ENCODE peak calls at places on chromosome 6, in eight cellular contexts. R is nephron progenitor cell; C is AG09309; W is SHP77; V is midbrain; L is T-helper 9 cell; Y is activated naive CD4-positive, alpha-beta T cell; S is HT1080. A is an unnamed sample.

GRCh38 chr6:158044525-158044888 is 62.8 kb downstream of the SYNJ2 start:
- DNase-seq in V (no peak), S (no peak), R (no peak), L (no peak), W (no peak), C (no peak), Y (no peak), A (no peak)

GRCh38 chr6:169155481-169155880 is 98.2 kb downstream of the THBS2 start:
- DNase-seq in V (no peak), S (no peak), C (no peak), L (no peak), Y (no peak), W (no peak), R (no peak), A (no peak)

GRCh38 chr6:34276881-34277762 is 28.3 kb upstream of the SMIM29 start:
- DNase-seq in R (peak; percentile 13), S (no peak), C (no peak), V (no peak), W (no peak), Y (no peak), L (no peak), A (peak; percentile 71)

GRCh38 chr6:3405679-3406078 is 51.2 kb downstream of the SLC22A23 start:
- DNase-seq in Y (no peak), L (no peak), V (no peak), C (peak; percentile 57), S (no peak), R (no peak), W (no peak), A (no peak)

GRCh38 chr6:27791182-27791939 is 120.8 kb downstream of the OR2B2 start:
- DNase-seq in V (peak; percentile 58), W (peak; percentile 81), R (peak; percentile 45), S (peak; percentile 86), C (peak; percentile 54), Y (no peak), L (no peak), A (peak; percentile 85)

GRCh38 chr6:41622210-41622990 is 15.9 kb upstream of the MDFI start:
- DNase-seq in Y (no peak), L (no peak), S (no peak), V (no peak), W (no peak), R (no peak), C (no peak), A (no peak)

GRCh38 chr6:143507358-143508145 is 4.0 kb downstream of the FUCA2 start:
- DNase-seq in R (no peak), V (no peak), C (no peak), Y (no peak), L (no peak), W (no peak), S (peak; percentile 49), A (no peak)

GRCh38 chr6:140436023-140436811 is 1061.8 kb upstream of the CITED2 start:
- DNase-seq in R (no peak), W (no peak), Y (no peak), V (no peak), C (peak; percentile 95), L (no peak), S (no peak), A (no peak)

GRCh38 chr6:33607126-33607783 is 13.9 kb upstream of the ITPR3 start:
- DNase-seq in W (no peak), L (no peak), Y (no peak), S (no peak), V (no peak), R (no peak), C (no peak), A (no peak)

GRCh38 chr6:56831334-56831733 is 123.6 kb upstream of the BEND6 start:
- DNase-seq in R (no peak), W (no peak), Y (no peak), S (no peak), V (no peak), L (no peak), C (no peak), A (no peak)

GRCh38 chr6:147633191-147633590 is 124.7 kb downstream of the SAMD5 start:
- DNase-seq in L (no peak), V (no peak), Y (no peak), C (no peak), R (no peak), S (no peak), W (no peak), A (no peak)

GRCh38 chr6:27777614-27778355 is 134.4 kb downstream of the OR2B2 start:
- DNase-seq in W (no peak), S (peak; percentile 73), C (no peak), V (no peak), R (no peak), Y (no peak), L (no peak), A (no peak)

GRCh38 chr6:47160702-47161101 is 118.6 kb upstream of the ADGRF1 start:
- DNase-seq in R (no peak), Y (no peak), L (no peak), C (no peak), V (no peak), W (no peak), S (no peak), A (no peak)

GRCh38 chr6:34178361-34179105 is 32.6 kb upstream of the GRM4 start:
- DNase-seq in R (no peak), C (no peak), V (no peak), S (no peak), L (no peak), W (no peak), Y (no peak), A (no peak)

GRCh38 chr6:126530777-126531176 is 190.9 kb downstream of the CENPW start:
- DNase-seq in V (no peak), S (no peak), W (no peak), R (no peak), C (no peak), L (no peak), Y (no peak), A (no peak)

GRCh38 chr6:17536586-17536985 is 63.5 kb upstream of the FAM8A1 start:
- DNase-seq in Y (no peak), W (no peak), L (no peak), S (no peak), V (no peak), C (no peak), R (no peak), A (no peak)

GRCh38 chr6:3696525-3696924 is 55.0 kb downstream of the PXDC1 start:
- DNase-seq in C (no peak), W (no peak), V (no peak), L (no peak), Y (no peak), R (no peak), S (no peak), A (peak; percentile 48)

GRCh38 chr6:17269840-17270239 is 11.3 kb upstream of the RBM24 start:
- DNase-seq in V (no peak), W (no peak), Y (no peak), S (peak; percentile 59), C (peak; percentile 55), R (no peak), L (no peak), A (no peak)

GRCh38 chr6:6006428-6007310 is at the start of gene NRN1:
- DNase-seq in Y (no peak), V (no peak), W (peak; percentile 46), R (peak; percentile 29), L (no peak), S (no peak), C (no peak), A (peak; percentile 86)

GRCh38 chr6:130708338-130708737 is 118.9 kb upstream of the SMLR1 start:
- DNase-seq in L (no peak), C (peak; percentile 32), V (no peak), S (peak; percentile 11), Y (no peak), W (no peak), R (no peak), A (no peak)

GRCh38 chr6:20660534-20660933 is 126.3 kb downstream of the CDKAL1 start:
- DNase-seq in S (no peak), W (no peak), L (no peak), C (no peak), R (no peak), Y (no peak), V (no peak), A (no peak)

GRCh38 chr6:39769012-39769411 is 23.2 kb upstream of the DAAM2 start:
- DNase-seq in C (no peak), R (no peak), Y (no peak), S (no peak), V (peak; percentile 80), L (no peak), W (no peak), A (no peak)

GRCh38 chr6:129111853-129112252 is 228.9 kb downstream of the LAMA2 start:
- DNase-seq in W (no peak), V (no peak), C (no peak), L (no peak), S (no peak), R (no peak), Y (no peak), A (no peak)

GRCh38 chr6:148524976-148525375 is 182.3 kb downstream of the SASH1 start:
- DNase-seq in S (peak; percentile 89), W (no peak), V (no peak), C (no peak), L (no peak), R (no peak), Y (no peak), A (no peak)

GRCh38 chr6:117559299-117559698 is 43.0 kb downstream of the GOPC start:
- DNase-seq in W (no peak), V (no peak), R (no peak), C (no peak), L (no peak), Y (no peak), S (no peak), A (no peak)

GRCh38 chr6:20744911-20745557 is 210.8 kb downstream of the CDKAL1 start:
- DNase-seq in W (no peak), Y (no peak), S (no peak), C (no peak), V (no peak), R (no peak), L (no peak), A (no peak)

GRCh38 chr6:31794866-31795615 is 511 bp downstream of the VARS1 start:
- DNase-seq in L (no peak), S (peak; percentile 60), C (no peak), R (peak; percentile 42), W (no peak), V (no peak), Y (no peak), A (no peak)

GRCh38 chr6:113595921-113596376 is 261.2 kb upstream of the MARCKS start:
- DNase-seq in R (no peak), L (no peak), Y (no peak), W (no peak), C (peak; percentile 88), S (no peak), V (no peak), A (no peak)

GRCh38 chr6:43689421-43689820 is 1.8 kb upstream of the MRPS18A start:
- DNase-seq in C (no peak), R (no peak), W (no peak), V (no peak), L (no peak), S (no peak), Y (no peak), A (no peak)